ENCODE peak calls at places on chromosome 2, in seven cellular contexts. B is GM23248, N is neuronal stem cell, Z is fibroblast of lung, R is astrocyte, G is kidney, Y is mesendoderm. Q is an unnamed sample.
A peak's percentile ranks its signal among the peaks of the same experiment; 100 is the strongest.

GRCh38 chr2:69221960-69222751 is 164.9 kb downstream of the GFPT1 start:
- DNase-seq in B (peak; percentile 80), N (no peak), Z (peak; percentile 73), R (peak; percentile 67), G (no peak), Y (no peak), Q (no peak)

GRCh38 chr2:158845869-158846268 is 50.8 kb downstream of the DAPL1 start:
- DNase-seq in B (peak; percentile 48), N (no peak), Z (peak; percentile 59), R (peak; percentile 56), G (no peak), Y (peak; percentile 8), Q (no peak)

GRCh38 chr2:152581360-152581759 is 135.9 kb downstream of the PRPF40A start:
- DNase-seq in B (no peak), N (no peak), Z (peak; percentile 40), R (no peak), G (no peak), Y (no peak), Q (no peak)

GRCh38 chr2:102033028-102033749 is 41.4 kb downstream of the IL1R2 start:
- DNase-seq in B (peak; percentile 53), N (no peak), Z (peak; percentile 96), R (peak; percentile 93), G (peak; percentile 89), Y (peak; percentile 33), Q (no peak)

GRCh38 chr2:151071382-151071781 is 190.3 kb downstream of the RBM43 start:
- DNase-seq in B (peak; percentile 70), N (no peak), Z (peak; percentile 54), R (peak; percentile 33), G (no peak), Y (peak; percentile 78), Q (peak; percentile 44)

GRCh38 chr2:64727013-64727767 is 73.5 kb upstream of the SERTAD2 start:
- DNase-seq in B (no peak), N (no peak), Z (no peak), R (no peak), G (no peak), Y (no peak), Q (peak; percentile 95)

GRCh38 chr2:71682341-71682740 is 229.0 kb downstream of the DYSF start:
- DNase-seq in B (no peak), N (no peak), Z (no peak), R (no peak), G (peak; percentile 54), Y (no peak), Q (no peak)

GRCh38 chr2:68853035-68853434 is 18.2 kb downstream of the BMP10 start:
- DNase-seq in B (peak; percentile 14), N (no peak), Z (peak; percentile 67), R (peak; percentile 62), G (no peak), Y (no peak), Q (no peak)

GRCh38 chr2:202387608-202388342 is 11.6 kb downstream of the BMPR2 start:
- DNase-seq in B (peak; percentile 32), N (no peak), Z (no peak), R (no peak), G (no peak), Y (no peak), Q (no peak)

GRCh38 chr2:230870544-230871360 is 6.0 kb downstream of the ITM2C start:
- DNase-seq in B (no peak), N (no peak), Z (peak; percentile 17), R (peak; percentile 11), G (no peak), Y (peak; percentile 82), Q (no peak)

GRCh38 chr2:230872968-230873669 is 8.4 kb downstream of the ITM2C start:
- DNase-seq in B (no peak), N (no peak), Z (no peak), R (no peak), G (no peak), Y (no peak), Q (no peak)

GRCh38 chr2:230872151-230872967 is 7.6 kb downstream of the ITM2C start:
- DNase-seq in B (no peak), N (no peak), Z (no peak), R (no peak), G (peak; percentile 70), Y (no peak), Q (no peak)

GRCh38 chr2:230869691-230870543 is 5.2 kb downstream of the ITM2C start:
- DNase-seq in B (no peak), N (no peak), Z (no peak), R (no peak), G (no peak), Y (no peak), Q (no peak)

DNA sequence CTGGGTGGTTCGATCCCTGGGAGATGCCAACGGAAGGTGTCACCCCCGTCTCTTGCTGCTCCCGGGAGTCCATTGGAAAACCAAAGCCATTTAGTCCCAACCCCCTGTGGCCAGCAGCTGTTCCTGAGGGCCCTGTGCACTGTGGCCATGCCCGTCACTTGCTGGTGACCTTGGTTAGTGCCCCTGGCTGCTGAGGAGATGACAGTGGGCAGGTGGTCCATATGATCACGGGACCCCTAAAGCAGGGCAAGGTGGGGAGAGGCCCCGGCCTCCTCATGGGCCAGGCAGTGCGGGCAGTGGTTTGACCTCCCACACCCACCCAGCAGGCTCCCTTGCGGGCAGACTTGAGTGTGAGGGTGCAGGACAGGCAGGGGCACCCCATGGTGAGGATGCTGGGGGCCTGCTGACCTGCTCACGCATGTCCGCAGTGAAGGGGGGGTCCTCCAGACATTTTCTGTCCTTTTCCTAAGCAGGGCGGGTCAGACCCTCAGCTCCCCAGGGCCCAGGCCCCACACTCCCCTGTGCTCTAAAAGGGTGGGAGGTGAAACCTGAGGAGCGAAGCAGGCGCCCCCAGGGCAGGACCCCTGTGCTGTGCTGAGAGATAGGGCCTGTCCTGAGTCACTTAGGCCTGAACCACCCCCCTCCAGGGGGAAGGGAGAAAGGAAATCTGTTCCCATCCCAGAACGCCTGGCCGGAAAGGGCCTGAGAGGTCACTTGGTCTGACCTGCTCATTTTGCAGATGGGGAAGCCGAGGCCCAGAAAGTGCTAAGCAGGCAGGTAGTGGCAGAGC is 6.8 kb downstream of the ITM2C start:
- DNase-seq in B (no peak), N (no peak), Z (no peak), R (no peak), G (peak; percentile 76), Y (no peak), Q (no peak)
- H3K9ac ChIP-seq in B (no peak overlapping the region), N (peak overlapping the region; percentile 64), Z (no peak overlapping the region), R (no peak overlapping the region), G (no peak overlapping the region), Y (peak overlapping the region; percentile 4), Q (no peak overlapping the region)

GRCh38 chr2:117814417-117815264 is at the start of gene DDX18:
- DNase-seq in B (peak; percentile 100), N (peak; percentile 96), Z (peak; percentile 95), R (peak; percentile 93), G (peak; percentile 99), Y (peak; percentile 99), Q (peak; percentile 99)

GRCh38 chr2:117825437-117825836 is 10.9 kb downstream of the DDX18 start:
- DNase-seq in B (no peak), N (no peak), Z (no peak), R (no peak), G (no peak), Y (no peak), Q (no peak)

GRCh38 chr2:117815946-117816345 is 1.5 kb downstream of the DDX18 start:
- DNase-seq in B (peak; percentile 30), N (no peak), Z (no peak), R (no peak), G (no peak), Y (no peak), Q (no peak)

GRCh38 chr2:117818921-117819320 is 4.4 kb downstream of the DDX18 start:
- DNase-seq in B (no peak), N (no peak), Z (no peak), R (no peak), G (no peak), Y (no peak), Q (no peak)

GRCh38 chr2:117820444-117820843 is 6.0 kb downstream of the DDX18 start:
- DNase-seq in B (no peak), N (no peak), Z (no peak), R (no peak), G (no peak), Y (no peak), Q (no peak)
- H3K36me3 ChIP-seq in B (peaks cover 76% of the 10 kb centered on the region), N (peaks cover 21% of the 10 kb centered on the region), Z (peaks cover 17% of the 10 kb centered on the region), R (peaks cover 55% of the 10 kb centered on the region), G (peaks cover 44% of the 10 kb centered on the region), Y (peaks cover 12% of the 10 kb centered on the region), Q (peaks cover 97% of the 10 kb centered on the region)

GRCh38 chr2:88350641-88351601 is 101.6 kb downstream of the FOXI3 start:
- DNase-seq in B (peak; percentile 49), N (peak; percentile 68), Z (no peak), R (no peak), G (peak; percentile 78), Y (peak; percentile 93), Q (peak; percentile 54)
- H3K27ac ChIP-seq in B (no peak overlapping the region), N (no peak overlapping the region), Z (no peak overlapping the region), R (no peak overlapping the region), G (no peak overlapping the region), Y (peak overlapping the region; percentile 53), Q (no peak overlapping the region)

DNA sequence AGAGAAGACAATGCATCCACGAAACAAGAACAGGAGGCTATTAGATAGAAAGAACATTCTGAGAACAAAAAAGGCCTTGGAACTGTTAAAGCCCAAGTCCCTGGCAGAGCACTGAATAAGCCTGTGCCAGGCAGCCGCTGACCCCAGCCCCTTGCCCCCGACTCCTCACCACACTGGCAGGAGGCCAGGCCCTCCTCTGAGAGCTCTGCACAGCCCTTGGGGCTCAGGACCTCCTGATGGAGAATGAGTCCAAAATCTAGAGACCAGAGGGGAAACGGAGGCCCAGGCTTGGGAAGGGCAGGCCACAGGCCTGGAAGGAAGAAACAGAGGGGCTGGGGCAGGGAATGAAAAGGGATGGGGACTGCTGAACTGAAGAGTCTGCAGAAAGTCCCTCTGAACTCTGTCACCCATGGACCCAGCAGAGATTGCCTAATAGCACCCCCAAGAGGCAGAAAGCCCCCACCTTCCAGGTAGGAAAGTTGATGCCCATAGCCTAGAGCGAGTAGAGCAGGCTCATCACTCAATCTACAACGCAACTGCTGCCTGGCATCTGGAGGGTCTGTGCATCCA is 18.3 kb upstream of the TNS1 start:
- DNase-seq in B (no peak), N (no peak), Z (no peak), R (no peak), G (peak; percentile 29), Y (no peak), Q (no peak)
- H3K9ac ChIP-seq in B (no peak overlapping the region), N (no peak overlapping the region), Z (no peak overlapping the region), R (no peak overlapping the region), G (no peak overlapping the region), Y (no peak overlapping the region), Q (no peak overlapping the region)

DNA sequence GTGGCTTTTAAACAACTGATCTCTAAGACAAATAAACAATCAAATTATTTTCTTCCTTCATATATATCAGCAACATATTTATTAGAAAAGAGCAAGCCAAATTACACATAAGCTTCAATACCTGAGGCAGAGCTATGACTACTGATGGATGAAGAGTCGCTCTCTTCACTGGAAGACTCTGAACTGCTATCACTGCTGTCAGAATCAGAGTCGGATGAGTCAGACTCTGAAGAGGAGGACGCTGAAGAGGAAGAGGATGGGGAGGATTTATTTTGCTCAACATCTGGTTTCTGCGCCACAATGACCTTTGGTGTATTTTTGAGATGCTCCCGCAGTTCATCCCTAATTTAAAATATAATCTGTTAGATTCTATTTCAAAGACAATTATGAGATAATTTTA is 56.7 kb downstream of the CWC22 start:
- DNase-seq in B (no peak), N (no peak), Z (no peak), R (no peak), G (no peak), Y (no peak), Q (no peak)
- H3K36me3 ChIP-seq in B (peaks cover 54% of the 10 kb centered on the region), N (peaks cover 11% of the 10 kb centered on the region), Z (peaks cover 7% of the 10 kb centered on the region), R (peaks cover 33% of the 10 kb centered on the region), G (peaks cover 20% of the 10 kb centered on the region), Y (peaks cover 3% of the 10 kb centered on the region), Q (peaks cover 75% of the 10 kb centered on the region)

Q was measured in Karpas-422.